ENCODE peak calls at places on chromosomes 6 and 20, in eight cellular contexts. C is heart left ventricle; W is transverse colon; R is substantia nigra; K is CD4-positive, alpha-beta T cell; V is right cardiac atrium; U is lung; H is A549. M is an unnamed sample.

GRCh38 chr6:118586741-118587485 is 38.8 kb downstream of the PLN start:
- DNase-seq in C (no peak), U (no peak), H (no peak), V (no peak), K (no peak), W (no peak), R (no peak), M (no peak)

GRCh38 chr6:154938245-154938583 is 56.9 kb upstream of the TIAM2 start:
- DNase-seq in K (no peak), R (no peak), H (no peak), U (peak), C (no peak), V (no peak), W (no peak), M (peak)

GRCh38 chr20:44120676-44121425 is 66.1 kb downstream of the JPH2 start:
- DNase-seq in V (no peak), U (no peak), R (no peak), H (no peak), C (no peak), K (no peak), W (no peak), M (no peak)

GRCh38 chr20:32072168-32072721 is 20.2 kb downstream of the HCK start:
- DNase-seq in C (no peak), K (no peak), R (no peak), W (no peak), H (no peak), U (no peak), V (no peak), M (no peak)

GRCh38 chr6:133467982-133468380 is 226.8 kb downstream of the EYA4 start:
- DNase-seq in W (no peak), R (no peak), H (no peak), U (no peak), V (no peak), C (no peak), K (no peak), M (no peak)

GRCh38 chr6:151858294-151858693 is 50.8 kb downstream of the ESR1 start:
- DNase-seq in R (no peak), H (no peak), W (no peak), K (no peak), U (no peak), V (no peak), C (no peak), M (no peak)

GRCh38 chr20:36210561-36210960 is 25.7 kb upstream of the AAR2 start:
- DNase-seq in R (no peak), K (no peak), W (no peak), H (no peak), U (no peak), V (no peak), C (no peak), M (no peak)

GRCh38 chr6:34462561-34462971 is 3.3 kb upstream of the PACSIN1 start:
- DNase-seq in V (peak), W (peak), K (no peak), R (no peak), C (peak), U (no peak), H (peak), M (peak)

GRCh38 chr6:87538510-87539260 is 51.1 kb downstream of the RARS2 start:
- DNase-seq in W (no peak), H (no peak), K (no peak), V (no peak), U (no peak), R (no peak), C (no peak), M (no peak)

GRCh38 chr6:53641348-53641747 is 24.2 kb downstream of the KLHL31 start:
- DNase-seq in R (no peak), K (no peak), V (no peak), W (no peak), C (no peak), H (no peak), U (no peak), M (no peak)

GRCh38 chr6:77561768-77562314 is 91.0 kb upstream of the MEI4 start:
- DNase-seq in V (no peak), H (no peak), R (no peak), K (no peak), C (no peak), U (no peak), W (no peak), M (no peak)

GRCh38 chr6:170293881-170294755 is 3.2 kb upstream of the DLL1 start:
- DNase-seq in U (no peak), K (no peak), R (no peak), V (no peak), C (no peak), H (no peak), W (no peak), M (no peak)

GRCh38 chr6:9628819-9629218 is 786.1 kb downstream of the TFAP2A start:
- DNase-seq in R (no peak), K (no peak), C (no peak), U (no peak), H (no peak), V (no peak), W (no peak), M (no peak)

GRCh38 chr6:170102582-170103481 is 188.0 kb downstream of the DLL1 start:
- DNase-seq in K (no peak), V (peak), W (peak), C (peak), R (no peak), H (no peak), U (no peak), M (peak)

GRCh38 chr6:119126826-119127225 is 48.4 kb upstream of the FAM184A start:
- DNase-seq in U (no peak), R (no peak), C (no peak), K (no peak), W (no peak), V (no peak), H (no peak), M (no peak)

GRCh38 chr6:157464653-157465535 is 83.9 kb downstream of the ZDHHC14 start:
- DNase-seq in V (peak), H (no peak), R (no peak), K (no peak), C (no peak), U (no peak), W (no peak), M (no peak)

GRCh38 chr6:151015320-151015719 is 149.8 kb downstream of the MTHFD1L start:
- DNase-seq in C (no peak), R (no peak), H (no peak), V (no peak), K (no peak), U (no peak), W (no peak), M (no peak)

GRCh38 chr20:31948008-31948407 is 3.8 kb downstream of the PDRG1 start:
- DNase-seq in K (no peak), U (no peak), H (no peak), V (no peak), C (no peak), R (no peak), W (no peak), M (no peak)

GRCh38 chr6:152463183-152463582 is 174.0 kb downstream of the SYNE1 start:
- DNase-seq in H (no peak), K (no peak), R (no peak), V (no peak), C (no peak), U (no peak), W (no peak), M (no peak)

GRCh38 chr6:21278078-21278790 is 315.3 kb upstream of the SOX4 start:
- DNase-seq in K (no peak), R (no peak), C (peak), H (no peak), U (no peak), V (peak), W (no peak), M (no peak)

GRCh38 chr6:116106146-116106545 is 5.5 kb downstream of the NT5DC1 start:
- DNase-seq in V (no peak), R (no peak), K (no peak), W (no peak), C (no peak), U (no peak), H (no peak), M (no peak)

GRCh38 chr6:127914240-127914639 is 13.4 kb upstream of the THEMIS start:
- DNase-seq in W (no peak), R (no peak), U (no peak), C (no peak), H (no peak), K (no peak), V (no peak), M (no peak)

GRCh38 chr6:150134280-150134920 is 8.4 kb upstream of the PPP1R14C start:
- DNase-seq in C (no peak), W (peak), K (no peak), U (peak), R (no peak), H (no peak), V (no peak), M (peak)

GRCh38 chr6:150072201-150072600 is 3.3 kb upstream of the ULBP3 start:
- DNase-seq in R (no peak), U (peak), K (peak), C (no peak), H (peak), W (peak), V (peak), M (peak)

GRCh38 chr6:17417817-17418216 is 24.4 kb downstream of the CAP2 start:
- DNase-seq in H (peak), U (no peak), R (no peak), W (no peak), C (no peak), V (no peak), K (no peak), M (no peak)

GRCh38 chr20:16284385-16285100 is 288.7 kb downstream of the KIF16B start:
- DNase-seq in W (no peak), K (no peak), U (no peak), H (no peak), C (no peak), V (no peak), R (no peak), M (no peak)

GRCh38 chr20:7849675-7850074 is 90.6 kb downstream of the HAO1 start:
- DNase-seq in W (no peak), U (no peak), R (no peak), K (no peak), H (no peak), V (no peak), C (no peak), M (no peak)

GRCh38 chr6:167661456-167662103 is 165.1 kb upstream of the AFDN start:
- DNase-seq in K (no peak), V (no peak), R (no peak), W (no peak), U (no peak), C (no peak), H (no peak), M (peak)

GRCh38 chr20:45796336-45797070 is 4.7 kb downstream of the DNTTIP1 start:
- DNase-seq in C (no peak), U (no peak), H (no peak), K (no peak), R (no peak), W (no peak), V (no peak), M (no peak)

GRCh38 chr6:45477278-45477677 is 99.5 kb upstream of the SUPT3H start:
- DNase-seq in V (no peak), K (no peak), U (no peak), C (no peak), R (no peak), H (no peak), W (no peak), M (no peak)

GRCh38 chr20:64092258-64093012 is 8.2 kb upstream of the LKAAEAR1 start:
- DNase-seq in H (no peak), W (no peak), V (no peak), K (no peak), C (no peak), U (no peak), R (no peak), M (no peak)

GRCh38 chr20:31713312-31714049 is 9.2 kb downstream of the BCL2L1 start:
- DNase-seq in K (no peak), U (peak), R (no peak), H (peak), W (peak), C (peak), V (peak), M (peak)

GRCh38 chr6:4775591-4776492 is at the start of gene CDYL:
- DNase-seq in H (peak), K (peak), C (peak), W (peak), V (peak), R (peak), U (peak), M (peak)

GRCh38 chr6:147418523-147418922 is 90.0 kb upstream of the SAMD5 start:
- DNase-seq in U (no peak), W (no peak), K (no peak), H (no peak), C (no peak), R (no peak), V (no peak), M (no peak)

GRCh38 chr6:69974193-69974592 is 107.8 kb downstream of the COL19A1 start:
- DNase-seq in U (no peak), V (no peak), C (peak), R (no peak), H (no peak), K (no peak), W (no peak), M (no peak)

DNA sequence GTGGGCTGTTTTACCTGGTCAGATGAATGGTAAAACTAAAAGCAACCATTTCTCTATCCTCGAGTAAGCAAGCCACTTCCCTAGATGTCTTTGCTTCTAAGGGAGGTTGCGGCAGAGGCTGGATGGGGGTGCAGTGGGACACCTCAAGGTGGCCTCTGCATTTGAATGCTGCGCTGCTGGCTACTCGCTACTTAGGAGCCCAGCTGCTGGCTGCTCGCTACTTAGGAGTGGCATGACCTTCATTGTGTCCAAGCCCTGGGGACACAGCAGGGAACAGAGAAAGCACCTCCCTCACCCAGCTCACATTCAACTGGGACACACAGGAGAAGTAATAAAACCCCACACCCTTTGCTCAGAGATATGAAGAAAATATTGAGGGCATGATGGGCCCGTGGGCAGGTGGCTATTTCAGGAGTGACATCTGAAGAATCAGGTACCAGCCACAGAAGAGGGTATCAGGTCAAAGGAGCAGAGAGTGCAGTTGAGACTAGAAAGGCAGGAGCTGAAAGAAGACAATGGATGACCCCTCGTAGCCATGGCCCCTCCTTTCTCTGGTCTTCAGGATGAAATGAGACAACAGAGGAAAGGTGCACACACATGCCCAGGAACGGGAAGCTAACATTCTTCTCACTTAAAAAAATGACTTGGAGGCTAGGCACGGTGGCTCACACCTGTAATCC is 149.4 kb downstream of the ZMYND8 start:
- DNase-seq in C (no peak), W (no peak), H (no peak), U (no peak), V (no peak), R (no peak), K (no peak), M (no peak)
- H3K27ac ChIP-seq in C (no peak), W (no peak), H (peak), U (no peak), V (no peak), R (no peak), K (no peak), M (no peak)

GRCh38 chr20:5173763-5174162 is 47.0 kb downstream of the CDS2 start:
- DNase-seq in H (no peak), U (no peak), R (no peak), V (no peak), W (no peak), K (no peak), C (no peak), M (no peak)

GRCh38 chr20:5171790-5172164 is 45.0 kb downstream of the CDS2 start:
- DNase-seq in W (no peak), R (no peak), U (no peak), V (no peak), C (no peak), K (no peak), H (no peak), M (no peak)

GRCh38 chr20:5172167-5172586 is 45.4 kb downstream of the CDS2 start:
- DNase-seq in U (no peak), W (no peak), C (no peak), R (no peak), K (no peak), H (no peak), V (no peak), M (no peak)

GRCh38 chr20:5171074-5171789 is 44.4 kb downstream of the CDS2 start:
- DNase-seq in U (no peak), W (no peak), H (no peak), V (peak), K (no peak), R (no peak), C (peak), M (no peak)

DNA sequence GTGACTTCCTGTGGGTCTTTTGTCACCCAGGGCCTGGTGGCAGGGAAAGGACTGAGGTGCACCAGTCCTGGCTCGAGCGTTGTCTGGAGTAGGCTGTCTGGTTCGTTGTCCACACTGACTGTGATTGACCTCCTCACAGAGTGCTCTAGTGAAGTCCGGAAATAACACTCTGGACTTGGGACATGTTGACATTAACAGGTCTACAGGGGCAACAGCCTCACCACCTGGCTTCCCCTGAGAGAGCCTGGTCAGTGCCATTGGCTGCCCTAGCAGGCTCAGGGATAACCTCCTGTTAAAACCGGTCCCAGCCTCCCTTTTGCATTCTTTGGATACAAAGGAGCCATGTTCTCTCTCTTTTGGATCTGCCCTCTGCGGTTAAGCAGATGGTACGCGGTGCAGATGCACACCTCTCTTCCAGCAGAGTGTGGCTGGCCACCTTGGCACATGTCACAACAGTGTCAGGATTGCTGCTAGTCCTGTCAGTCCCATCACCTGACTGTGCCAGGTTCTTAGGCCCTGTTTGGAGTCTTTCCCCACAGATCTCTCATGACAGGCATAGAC is 46.2 kb downstream of the CDS2 start:
- DNase-seq in W (no peak), C (no peak), U (no peak), R (no peak), H (no peak), K (no peak), V (no peak), M (no peak)
- H3K27ac ChIP-seq in W (no peak), C (peak), U (peak), R (peak), H (no peak), K (no peak), V (peak), M (no peak)

DNA sequence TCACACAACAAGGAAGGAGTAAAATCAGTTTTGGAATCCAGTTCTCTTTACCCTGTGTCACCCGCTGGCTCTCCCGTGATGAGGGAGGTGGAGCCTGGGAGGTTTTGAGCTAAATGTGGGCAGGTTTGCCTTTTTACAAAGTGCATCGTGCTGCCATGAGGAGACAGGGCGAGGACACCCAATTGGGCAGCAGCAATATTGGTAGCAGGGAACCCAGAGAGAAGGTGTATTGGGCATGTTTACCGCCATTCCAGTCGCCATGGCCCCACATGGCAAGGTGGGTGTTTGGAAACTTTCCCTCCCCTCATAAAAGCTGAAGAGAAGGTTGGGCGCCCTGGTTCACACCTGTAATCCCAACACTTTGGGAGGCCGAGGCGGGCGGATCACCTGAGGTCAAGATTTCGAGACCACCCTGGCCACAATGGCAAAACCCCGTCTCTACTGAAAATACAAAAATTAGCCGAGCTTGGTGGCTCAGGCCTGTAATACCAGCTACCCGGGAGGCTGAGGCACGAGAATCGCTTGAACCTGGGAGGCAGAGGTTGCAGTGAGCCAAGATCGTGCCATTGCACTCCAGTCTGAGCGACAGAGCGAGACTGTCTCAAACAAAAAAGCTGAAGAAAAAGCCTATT is 3.5 kb upstream of the UBE2V1 start:
- DNase-seq in U (no peak), R (no peak), C (no peak), H (no peak), K (no peak), V (no peak), W (no peak), M (no peak)
- H3K27ac ChIP-seq in U (peak), R (peak), C (peak), H (peak), K (no peak), V (peak), W (peak), M (peak)

GRCh38 chr6:134948708-134949107 is 1.2 kb downstream of the ALDH8A1 start:
- DNase-seq in U (no peak), W (no peak), H (no peak), K (no peak), V (no peak), C (no peak), R (no peak), M (no peak)

GRCh38 chr6:134948142-134948541 is 1.8 kb downstream of the ALDH8A1 start:
- DNase-seq in C (no peak), K (no peak), W (no peak), V (no peak), H (no peak), U (no peak), R (no peak), M (no peak)

GRCh38 chr6:134950482-134950881 is 581 bp upstream of the ALDH8A1 start:
- DNase-seq in R (no peak), V (no peak), C (no peak), U (no peak), H (no peak), K (no peak), W (no peak), M (no peak)

GRCh38 chr6:134951494-134952263 is 1.8 kb upstream of the ALDH8A1 start:
- DNase-seq in C (no peak), V (no peak), R (no peak), W (no peak), H (no peak), K (no peak), U (no peak), M (no peak)

GRCh38 chr6:134949927-134950326 is at the start of gene ALDH8A1:
- DNase-seq in W (no peak), R (no peak), U (no peak), H (no peak), C (no peak), V (no peak), K (no peak), M (no peak)
- H3K27ac ChIP-seq in W (no peak), R (no peak), U (no peak), H (no peak), C (no peak), V (no peak), K (no peak), M (no peak)

M was measured in Peyer's patch.